ENCODE peak calls at places on chromosomes 1 and 21, in six cellular contexts. Z is WTC11, J is HCT116, S is H1, F is K562, V is HepG2. O is an unnamed sample.

GRCh38 chr1:227744668-227745067 is 9.4 kb downstream of the SNAP47 start:
- DNase-seq in V (no peak), F (no peak), J (no peak), Z (no peak), S (no peak), O (no peak)

GRCh38 chr1:204073837-204074273 is 940 bp downstream of the SOX13 start:
- DNase-seq in Z (no peak), V (no peak), J (no peak), S (no peak), F (no peak), O (no peak)

GRCh38 chr1:15370781-15371467 is 38.8 kb upstream of the EFHD2 start:
- DNase-seq in V (peak), Z (no peak), F (no peak), S (no peak), J (no peak), O (no peak)

GRCh38 chr1:40861227-40862003 is 748 bp downstream of the CITED4 start:
- DNase-seq in S (no peak), Z (peak), J (no peak), F (no peak), V (no peak), O (no peak)

GRCh38 chr1:40592107-40592773 is 60.8 kb downstream of the ZNF684 start:
- DNase-seq in Z (no peak), F (no peak), S (no peak), V (peak), J (peak), O (no peak)

GRCh38 chr1:115210302-115210711 is 121.0 kb upstream of the TSPAN2 start:
- DNase-seq in Z (no peak), V (no peak), S (no peak), J (no peak), F (no peak), O (no peak)

GRCh38 chr1:54421101-54421504 is 14.9 kb upstream of the SSBP3 start:
- DNase-seq in S (no peak), Z (no peak), V (no peak), J (peak), F (peak), O (no peak)

GRCh38 chr1:21342961-21343838 is 52.9 kb upstream of the ECE1 start:
- DNase-seq in V (no peak), F (no peak), J (no peak), S (no peak), Z (no peak), O (no peak)

GRCh38 chr1:232172556-232172955 is 457.4 kb downstream of the SIPA1L2 start:
- DNase-seq in S (no peak), Z (no peak), J (no peak), F (no peak), V (no peak), O (no peak)

GRCh38 chr1:150477733-150478132 is 9.5 kb upstream of the TARS2 start:
- DNase-seq in F (no peak), V (no peak), S (no peak), Z (no peak), J (no peak), O (no peak)

GRCh38 chr1:156372876-156373275 is 3.9 kb downstream of the RHBG start:
- DNase-seq in J (no peak), F (no peak), V (no peak), Z (no peak), S (no peak), O (no peak)
- TF ChIP-seq ATF3 in J (no peak), F (no peak), V (no peak), Z (no peak), S (no peak), O (no peak)

DNA sequence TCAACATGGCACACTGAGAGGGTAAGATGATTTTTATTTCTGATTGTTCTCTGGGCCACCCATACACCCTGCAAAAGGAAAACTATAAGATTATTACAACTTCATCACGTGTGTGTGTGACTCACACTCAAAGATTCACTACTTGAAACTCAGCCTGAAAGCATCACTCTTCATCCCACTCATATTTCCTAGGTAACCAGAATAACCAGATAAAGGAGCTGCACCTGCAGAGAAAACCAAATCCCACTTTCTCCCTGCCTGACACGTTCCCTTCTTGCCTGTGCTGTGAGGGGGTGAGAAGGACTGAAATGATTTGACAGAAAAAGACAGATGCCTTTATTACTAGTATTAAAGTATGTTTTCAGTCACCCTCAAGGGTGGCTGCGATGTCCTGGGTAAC is 131.6 kb downstream of the TGFBR3 start:
- DNase-seq in Z (no peak), F (no peak), S (no peak), J (no peak), V (no peak), O (no peak)
- TF ChIP-seq ATF3 in Z (no peak), F (no peak), S (no peak), J (no peak), V (no peak), O (no peak)

GRCh38 chr1:198890531-198890930 is 251.7 kb downstream of the PTPRC start:
- DNase-seq in J (no peak), V (no peak), Z (no peak), F (no peak), S (no peak), O (no peak)
- TF ChIP-seq ATF3 in J (no peak), V (no peak), Z (no peak), F (no peak), S (no peak), O (no peak)

GRCh38 chr21:41953831-41954653 is at the start of gene C2CD2:
- DNase-seq in J (no peak), V (peak), S (no peak), Z (peak), F (peak), O (no peak)
- TF ChIP-seq ATF3 in J (no peak), V (no peak), S (no peak), Z (no peak), F (no peak), O (no peak)

DNA sequence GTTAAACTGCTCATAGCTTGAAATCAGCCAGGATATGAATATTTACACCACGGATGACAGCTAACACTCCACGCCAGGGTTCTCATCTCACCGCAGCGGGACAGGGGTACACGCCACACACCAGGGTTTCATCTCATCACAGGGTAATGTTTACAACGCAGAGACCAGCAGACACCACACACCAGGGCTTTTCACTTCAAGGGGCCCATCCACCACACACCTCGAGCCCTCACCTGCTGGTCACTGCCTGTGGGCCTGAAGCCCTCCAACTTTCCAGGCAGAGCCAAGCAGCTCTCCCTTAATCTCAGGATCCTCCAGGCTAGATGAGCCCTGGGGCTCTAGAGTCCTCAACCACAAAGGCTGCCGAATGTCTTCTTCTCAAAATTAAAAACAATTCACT is 1.3 kb upstream of the KRTAP10-12 start:
- DNase-seq in J (no peak), Z (no peak), F (no peak), V (no peak), S (no peak), O (no peak)
- TF ChIP-seq ATF3 in J (no peak), Z (no peak), F (no peak), V (no peak), S (no peak), O (no peak)

GRCh38 chr1:181508486-181509165 is 25.3 kb downstream of the CACNA1E start:
- DNase-seq in V (no peak), J (no peak), S (no peak), Z (no peak), F (no peak), O (peak)
- TF ChIP-seq ATF3 in V (no peak), J (no peak), S (no peak), Z (no peak), F (no peak), O (no peak)

GRCh38 chr1:56654126-56654923 is 9.2 kb downstream of the PRKAA2 start:
- DNase-seq in S (no peak), V (no peak), F (no peak), Z (no peak), J (no peak), O (no peak)

GRCh38 chr1:56663846-56664245 is 18.7 kb downstream of the PRKAA2 start:
- DNase-seq in V (no peak), F (no peak), J (no peak), S (no peak), Z (no peak), O (no peak)

GRCh38 chr1:56655991-56656613 is 11.0 kb downstream of the PRKAA2 start:
- DNase-seq in F (no peak), V (no peak), Z (no peak), S (no peak), J (no peak), O (no peak)

DNA sequence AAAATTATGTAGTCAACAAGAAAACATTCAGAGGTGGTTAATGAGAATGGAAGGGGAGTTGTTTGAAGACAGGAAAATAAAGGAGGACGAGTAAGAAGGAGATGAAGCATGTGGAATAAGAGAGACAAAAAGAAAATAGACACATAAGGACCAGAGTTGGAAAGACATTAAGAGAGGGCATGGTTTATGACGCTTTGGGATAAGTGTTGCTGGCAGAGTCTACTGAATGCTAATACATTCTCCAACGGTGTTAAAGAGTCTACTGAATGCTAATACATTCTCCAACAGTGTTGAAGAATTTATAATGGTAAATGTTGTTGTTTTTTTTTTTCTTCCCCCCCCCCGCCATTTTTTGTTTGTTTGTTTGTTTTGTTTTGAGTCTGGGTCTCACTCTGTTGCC is 13.1 kb downstream of the PRKAA2 start:
- DNase-seq in S (no peak), Z (no peak), F (no peak), J (no peak), V (no peak), O (no peak)
- TF ChIP-seq ATF3 in S (no peak), Z (no peak), F (no peak), J (no peak), V (no peak), O (no peak)

GRCh38 chr1:236128646-236129178 is 13.6 kb upstream of the GPR137B start:
- DNase-seq in S (no peak), F (no peak), V (no peak), J (no peak), Z (no peak), O (no peak)
- TF ChIP-seq ATF3 in S (no peak), F (no peak), V (no peak), J (no peak), Z (no peak), O (no peak)